ENCODE peak calls at places on chromosomes 12 and 14, in five cellular contexts. X, H, L, G and W are unnamed samples. For H3K9me3, the result is how much of the 10 kb centered on the place peaks cover.

GRCh38 chr12:126747530-126748149 is 1519.3 kb upstream of the TMEM132C start:
- DNase-seq in X (peak), H (no peak), L (no peak), G (peak), W (peak)

GRCh38 chr12:108950991-108951739 is 69.7 kb downstream of the SVOP start:
- DNase-seq in X (peak), H (peak), L (peak), G (peak), W (peak)

GRCh38 chr12:20588057-20588456 is 107.1 kb upstream of the SLCO1C1 start:
- DNase-seq in X (no peak), H (no peak), L (no peak), G (no peak), W (no peak)

GRCh38 chr14:69571879-69572633 is 2.6 kb downstream of the CCDC177 start:
- DNase-seq in X (no peak), H (peak), L (peak), G (no peak), W (peak)

GRCh38 chr12:25950329-25951115 is 8.0 kb upstream of the RASSF8 start:
- DNase-seq in X (no peak), H (no peak), L (peak), G (no peak), W (no peak)

GRCh38 chr12:1828863-1829262 is 8.5 kb downstream of the LRTM2 start:
- DNase-seq in X (no peak), H (no peak), L (no peak), G (no peak), W (no peak)

GRCh38 chr14:97491697-97492096 is 694.5 kb downstream of the VRK1 start:
- DNase-seq in X (no peak), H (no peak), L (no peak), G (no peak), W (no peak)

GRCh38 chr12:78864483-78865296 is at the start of gene SYT1:
- DNase-seq in X (peak), H (peak), L (peak), G (no peak), W (no peak)

GRCh38 chr14:101098641-101099040 is 195.1 kb upstream of the RTL1 start:
- DNase-seq in X (no peak), H (no peak), L (no peak), G (no peak), W (no peak)

GRCh38 chr12:89414851-89415250 is 62.5 kb upstream of the DUSP6 start:
- DNase-seq in X (no peak), H (no peak), L (peak), G (no peak), W (no peak)

GRCh38 chr12:86139671-86140070 is 116.5 kb downstream of the MGAT4C start:
- DNase-seq in X (no peak), H (no peak), L (no peak), G (no peak), W (no peak)

GRCh38 chr12:109625131-109625559 is 51.6 kb downstream of the MVK start:
- DNase-seq in X (peak), H (no peak), L (peak), G (peak), W (no peak)

GRCh38 chr12:87266305-87266704 is 762.9 kb downstream of the C12orf50 start:
- DNase-seq in X (no peak), H (no peak), L (no peak), G (no peak), W (no peak)

GRCh38 chr12:18703326-18703725 is 34.5 kb downstream of the PLCZ1 start:
- DNase-seq in X (no peak), H (no peak), L (no peak), G (no peak), W (no peak)

GRCh38 chr14:73521229-73521628 is 15.7 kb upstream of the ACOT1 start:
- DNase-seq in X (no peak), H (no peak), L (no peak), G (no peak), W (no peak)

GRCh38 chr14:74905595-74906142 is 17.4 kb downstream of the RPS6KL1 start:
- DNase-seq in X (peak), H (peak), L (peak), G (peak), W (peak)

GRCh38 chr12:114316076-114316475 is 89.9 kb downstream of the TBX5 start:
- DNase-seq in X (no peak), H (no peak), L (no peak), G (peak), W (no peak)

GRCh38 chr14:54253195-54253947 is 143.4 kb upstream of the CDKN3 start:
- DNase-seq in X (no peak), H (no peak), L (peak), G (no peak), W (no peak)

GRCh38 chr14:23015618-23016017 is 5.7 kb upstream of the C14orf93 start:
- DNase-seq in X (no peak), H (no peak), L (no peak), G (no peak), W (no peak)
- H3K9me3 ChIP-seq in X (under half), H (under half), L (under half), G (under half), W (under half)

DNA sequence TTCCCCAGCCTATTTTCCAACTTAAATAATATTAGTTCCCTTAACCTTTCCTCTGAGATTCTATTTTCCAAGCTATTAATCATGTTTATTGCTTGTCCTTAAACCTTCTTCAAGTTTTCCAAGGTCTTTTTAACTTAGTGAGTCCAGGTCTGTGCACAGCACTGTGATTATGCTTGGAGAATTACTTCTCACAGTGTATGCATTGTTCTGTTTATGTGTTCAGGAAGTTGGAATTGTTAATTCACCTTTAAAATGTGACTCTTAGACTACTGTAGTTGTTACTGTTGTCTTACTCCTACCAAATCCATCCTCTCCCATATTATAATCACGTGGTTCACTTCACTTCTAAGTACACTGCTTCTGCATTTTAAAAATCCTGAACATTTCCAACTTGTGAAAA is 1039.2 kb upstream of the FOXG1 start:
- DNase-seq in X (no peak), H (no peak), L (no peak), G (no peak), W (no peak)
- H3K9me3 ChIP-seq in X (under half), H (under half), L (under half), G (under half), W (under half)

DNA sequence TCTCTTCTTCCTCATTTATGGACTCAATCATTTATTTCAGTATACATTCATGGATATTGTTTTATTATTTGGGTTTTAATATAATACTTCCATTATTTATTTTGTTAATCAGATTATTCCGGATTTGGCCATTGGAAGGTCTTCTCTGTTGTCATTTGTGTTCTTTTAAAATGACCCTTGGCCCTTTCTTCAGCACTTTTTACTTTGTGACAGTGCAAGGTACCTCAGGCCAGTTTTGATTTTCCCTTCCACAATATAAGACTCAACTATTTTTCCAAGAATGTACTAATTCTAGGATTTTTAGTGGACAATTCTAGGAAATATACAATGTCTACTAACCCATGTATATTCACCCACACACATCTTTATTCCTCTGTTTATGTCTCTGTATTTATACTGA is 521.4 kb upstream of the FOXG1 start:
- DNase-seq in X (no peak), H (no peak), L (no peak), G (no peak), W (no peak)
- H3K9me3 ChIP-seq in X (under half), H (under half), L (under half), G (under half), W (under half)

GRCh38 chr14:105927661-105928060 is 401.3 kb downstream of the TMEM121 start:
- DNase-seq in X (no peak), H (no peak), L (no peak), G (no peak), W (no peak)
- H3K9me3 ChIP-seq in X (under half), H (under half), L (under half), G (under half), W (under half)

DNA sequence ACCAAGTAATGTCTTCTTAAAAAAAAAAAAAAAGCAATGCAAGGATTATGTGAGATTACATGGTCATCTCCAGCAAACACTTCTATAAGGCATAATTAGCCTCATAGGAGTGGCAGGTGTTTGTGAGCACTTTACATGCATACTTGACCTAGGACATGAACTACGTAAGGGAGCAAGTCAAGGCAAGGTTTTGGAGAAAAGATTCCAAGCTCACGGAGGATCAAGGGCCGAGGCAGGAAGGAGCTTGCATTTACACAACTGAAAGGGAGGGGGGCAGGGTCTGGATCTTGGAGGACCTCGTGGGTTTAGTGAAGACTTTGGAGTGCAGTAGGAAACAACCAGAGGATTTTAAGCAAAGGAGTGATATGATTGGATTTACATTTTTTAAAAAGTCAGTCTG is 112.5 kb downstream of the CCER1 start:
- DNase-seq in X (no peak), H (no peak), L (peak), G (no peak), W (no peak)
- H3K9me3 ChIP-seq in X (under half), H (under half), L (under half), G (under half), W (under half)

GRCh38 chr14:105902131-105902898 is 375.9 kb downstream of the TMEM121 start:
- DNase-seq in X (no peak), H (no peak), L (no peak), G (peak), W (no peak)
- H3K9me3 ChIP-seq in X (under half), H (under half), L (under half), G (under half), W (under half)

GRCh38 chr14:87483651-87484260 is 509.2 kb downstream of the GALC start:
- DNase-seq in X (no peak), H (no peak), L (peak), G (no peak), W (peak)
- H3K9me3 ChIP-seq in X (under half), H (under half), L (under half), G (under half), W (under half)